ENCODE peak calls at places on chromosomes 5 and 9, in seven cellular contexts. E is HEK293T, D is HepG2, O is HCT116, R is H1, W is K562, V is WTC11. L is an unnamed sample.

GRCh38 chr5:143031781-143032724 is 261.9 kb downstream of the ARHGAP26 start:
- DNase-seq in D (no peak), R (no peak), V (no peak), W (no peak), O (no peak), E (no peak), L (no peak)

GRCh38 chr9:69036319-69036718 is 767 bp downstream of the FXN start:
- DNase-seq in O (no peak), V (no peak), R (no peak), E (no peak), W (peak; percentile 45), D (peak; percentile 47), L (no peak)

GRCh38 chr5:56088967-56089829 is 94.4 kb upstream of the IL6ST start:
- DNase-seq in R (no peak), V (no peak), O (no peak), W (no peak), D (peak; percentile 65), E (no peak), L (peak; percentile 74)

GRCh38 chr5:146076028-146076427 is 29.3 kb downstream of the PLAC8L1 start:
- DNase-seq in D (no peak), W (no peak), R (no peak), V (no peak), O (no peak), E (no peak), L (no peak)

GRCh38 chr9:68794898-68795297 is 89.9 kb downstream of the PIP5K1B start:
- DNase-seq in R (no peak), D (no peak), W (peak; percentile 24), V (no peak), E (no peak), O (no peak), L (no peak)

GRCh38 chr5:11525020-11525419 is 379.2 kb downstream of the CTNND2 start:
- DNase-seq in R (no peak), E (no peak), O (no peak), D (no peak), V (no peak), W (no peak), L (no peak)

GRCh38 chr9:124773473-124774130 is 2.5 kb upstream of the NR6A1 start:
- DNase-seq in D (no peak), W (no peak), O (no peak), R (no peak), V (no peak), E (no peak), L (no peak)

GRCh38 chr5:179165421-179166170 is 105.4 kb downstream of the ZNF354C start:
- DNase-seq in D (no peak), R (peak; percentile 34), W (no peak), E (no peak), O (no peak), V (no peak), L (no peak)

GRCh38 chr5:136781464-136781863 is 416.1 kb upstream of the TRPC7 start:
- DNase-seq in D (no peak), O (no peak), R (no peak), E (no peak), W (no peak), V (no peak), L (no peak)

GRCh38 chr9:70413427-70413797 is 1.0 kb downstream of the KLF9 start:
- DNase-seq in O (no peak), V (peak; percentile 66), D (no peak), E (no peak), R (no peak), W (no peak), L (no peak)

GRCh38 chr9:82680179-82680935 is 382.6 kb downstream of the RASEF start:
- DNase-seq in V (no peak), O (no peak), D (no peak), W (no peak), E (no peak), R (no peak), L (no peak)

GRCh38 chr9:126420643-126421564 is 94.3 kb downstream of the MVB12B start:
- DNase-seq in D (peak; percentile 42), W (no peak), V (no peak), O (peak; percentile 15), R (no peak), E (no peak), L (no peak)

GRCh38 chr5:41414598-41414997 is 95.8 kb downstream of the PLCXD3 start:
- DNase-seq in V (no peak), R (no peak), D (peak; percentile 79), W (peak; percentile 7), E (no peak), O (peak; percentile 67), L (no peak)

DNA sequence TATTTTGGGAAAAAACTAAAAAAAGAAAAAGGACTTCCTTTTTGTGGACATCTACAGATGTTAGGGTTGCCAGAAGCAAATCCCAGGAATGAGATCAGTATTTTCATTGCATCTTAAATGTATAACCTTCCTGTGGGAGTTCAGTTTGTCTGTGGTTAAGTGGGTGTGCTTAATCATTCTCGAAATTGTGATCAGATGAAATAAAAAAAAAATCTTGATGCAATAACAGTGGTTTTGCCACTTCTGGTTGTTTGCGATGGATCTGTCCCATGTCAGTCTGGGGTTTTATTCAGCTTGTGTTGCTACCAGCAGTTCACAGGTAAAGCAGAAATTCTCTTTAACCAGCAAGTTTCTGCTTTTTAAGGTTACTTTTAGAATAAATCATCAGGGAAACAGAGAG is 179.0 kb downstream of the MAN2A1 start:
- DNase-seq in O (no peak), R (no peak), W (no peak), D (no peak), V (no peak), E (no peak), L (no peak)
- TF ChIP-seq SP1 in O (no peak), R (no peak), W (no peak), D (no peak), V (no peak), E (no peak), L (no peak)

DNA sequence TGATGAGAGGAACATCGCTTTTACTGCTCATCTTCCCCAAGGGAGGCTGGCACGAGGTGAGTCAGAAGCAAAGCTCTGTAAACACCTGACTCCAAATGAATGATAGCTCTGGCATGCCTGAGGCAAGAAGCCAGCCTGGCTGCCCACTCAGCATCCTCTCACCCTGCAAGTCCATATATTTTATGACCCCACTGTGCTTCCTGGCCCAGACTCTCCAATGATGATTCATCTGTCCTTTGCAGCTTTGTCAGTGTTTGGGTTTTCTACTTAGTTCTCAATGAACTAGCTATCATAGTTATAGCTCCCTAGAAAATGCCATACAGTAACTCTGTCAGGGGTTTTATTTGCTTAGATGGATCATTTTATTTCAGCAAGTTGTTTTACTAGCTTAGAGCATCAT is 52.1 kb upstream of the FSTL4 start:
- DNase-seq in O (peak; percentile 12), D (no peak), W (no peak), V (no peak), E (no peak), R (peak; percentile 14), L (no peak)
- TF ChIP-seq SP1 in O (no peak), D (no peak), W (no peak), V (no peak), E (no peak), R (no peak), L (no peak)

DNA sequence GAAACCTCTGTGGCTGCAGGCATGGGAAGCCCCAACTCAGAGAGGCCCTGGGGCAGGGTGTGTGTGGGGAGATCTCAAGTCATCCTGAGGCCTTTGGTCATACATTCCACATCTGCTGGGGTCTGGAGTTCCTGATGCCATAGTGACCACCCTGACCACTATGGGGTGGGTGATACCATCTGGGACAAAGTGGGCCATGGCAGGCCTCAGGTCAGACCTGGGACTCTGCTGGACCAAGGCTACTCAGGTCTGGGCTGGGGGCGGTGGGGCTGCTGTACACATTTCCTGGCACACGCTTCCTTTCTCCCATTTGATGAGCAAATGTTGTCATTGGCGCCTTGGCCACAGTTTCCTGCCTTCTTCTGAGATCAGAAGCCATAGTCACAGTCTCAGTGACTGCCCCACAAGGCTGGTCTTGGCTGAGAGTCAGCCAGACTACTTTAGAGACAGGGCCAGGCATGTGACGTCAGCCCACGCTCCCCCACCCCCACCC is 15.1 kb upstream of the ACSL6 start:
- DNase-seq in R (no peak), D (no peak), E (no peak), W (no peak), O (no peak), V (no peak), L (no peak)
- TF ChIP-seq SP1 in R (no peak), D (no peak), E (no peak), W (no peak), O (no peak), V (no peak), L (no peak)

GRCh38 chr9:131500377-131500776 is 2.3 kb upstream of the POMT1 start:
- DNase-seq in V (no peak), E (no peak), D (no peak), O (no peak), W (no peak), R (no peak), L (no peak)
- TF ChIP-seq SP1 in V (no peak), E (no peak), D (no peak), O (no peak), W (no peak), R (no peak), L (no peak)

DNA sequence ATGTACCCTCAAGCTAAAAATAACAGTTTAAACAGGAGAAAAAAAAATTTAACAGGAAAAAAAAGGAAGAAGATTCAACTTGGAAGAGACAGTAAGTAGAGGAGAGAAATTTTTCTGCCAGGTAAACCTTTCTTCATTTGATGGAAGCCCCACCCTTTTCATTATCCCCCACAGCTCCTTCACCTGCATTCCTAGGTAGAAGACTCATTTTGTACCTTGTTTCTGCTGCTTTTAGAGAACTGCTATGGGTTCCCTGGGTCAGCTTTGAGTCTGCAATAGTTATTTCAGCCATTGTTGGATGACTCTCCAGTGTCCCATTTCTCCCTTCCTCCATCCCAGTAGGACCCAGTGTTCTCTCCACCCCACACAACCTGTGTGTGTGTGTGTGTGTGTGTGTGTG is 74.1 kb upstream of the CPEB4 start:
- DNase-seq in O (no peak), V (no peak), D (no peak), R (no peak), E (no peak), W (no peak), L (no peak)
- TF ChIP-seq SP1 in O (no peak), V (no peak), D (no peak), R (no peak), E (no peak), W (no peak), L (no peak)

DNA sequence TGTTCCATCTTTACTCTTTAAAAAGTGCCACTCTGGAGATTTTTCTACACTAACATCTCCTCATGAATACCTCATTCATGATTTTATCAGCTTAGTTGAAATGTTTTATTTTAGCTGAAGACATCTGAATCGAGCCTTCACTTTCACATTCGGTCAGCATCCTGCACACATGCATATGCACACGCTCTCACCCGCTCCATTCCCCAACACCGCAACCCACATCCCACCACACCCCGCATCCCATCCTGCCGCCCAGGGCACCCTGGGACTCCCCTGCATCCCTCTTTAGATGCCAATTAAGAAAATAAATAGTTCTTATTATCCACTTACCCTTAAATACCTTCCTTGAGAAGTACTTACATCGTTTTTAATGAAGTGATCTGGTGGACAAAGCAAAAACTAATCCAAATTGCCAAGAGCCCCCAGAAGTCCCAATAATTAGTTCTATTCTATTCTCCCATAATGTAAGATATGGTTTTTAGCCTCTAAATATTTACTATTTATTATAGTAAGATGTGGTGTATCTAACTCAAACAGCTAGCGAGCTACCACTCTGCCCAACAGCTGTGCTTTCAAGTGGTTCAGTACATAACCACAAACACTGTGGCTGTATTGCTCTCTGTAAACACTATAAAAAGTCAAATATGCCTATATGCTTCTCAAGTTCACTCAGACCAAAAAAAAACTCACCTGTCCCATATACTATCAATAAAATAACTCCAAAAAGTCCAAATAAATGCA is 38.2 kb downstream of the GZMK start:
- DNase-seq in O (no peak), E (no peak), W (no peak), R (no peak), D (no peak), V (no peak), L (no peak)
- TF ChIP-seq SP1 in O (no peak), E (no peak), W (no peak), R (no peak), D (no peak), V (no peak), L (no peak)

L was measured in GM12878.